ENCODE peak calls at places on chromosomes 5 and 9, in seven cellular contexts. One of them, this sample, is unnamed.

GRCh38 chr9:3398232-3398648 is 127.6 kb downstream of the RFX3 start:
- DNase-seq in body of pancreas: no peak
- DNase-seq in GM12878: no peak
- DNase-seq in A549: no peak
- DNase-seq in spleen: no peak
- DNase-seq in tibial nerve: no peak
- DNase-seq in heart left ventricle: no peak
- DNase-seq in this sample: no peak

GRCh38 chr9:129677456-129677855 is 12.0 kb downstream of the PRRX2 start:
- DNase-seq in body of pancreas: no peak
- DNase-seq in GM12878: no peak
- DNase-seq in A549: no peak
- DNase-seq in spleen: no peak
- DNase-seq in tibial nerve: no peak
- DNase-seq in heart left ventricle: no peak
- DNase-seq in this sample: no peak

GRCh38 chr5:97133106-97133505 is 9.3 kb downstream of the LIX1 start:
- DNase-seq in body of pancreas: no peak
- DNase-seq in GM12878: no peak
- DNase-seq in A549: no peak
- DNase-seq in spleen: no peak
- DNase-seq in tibial nerve: no peak
- DNase-seq in heart left ventricle: no peak
- DNase-seq in this sample: no peak

GRCh38 chr5:170644501-170644900 is 139.0 kb upstream of the GABRP start:
- DNase-seq in body of pancreas: no peak
- DNase-seq in GM12878: no peak
- DNase-seq in A549: no peak
- DNase-seq in spleen: peak
- DNase-seq in tibial nerve: no peak
- DNase-seq in heart left ventricle: no peak
- DNase-seq in this sample: no peak

GRCh38 chr9:132164604-132165362 is 2.9 kb downstream of the NTNG2 start:
- DNase-seq in body of pancreas: peak
- DNase-seq in GM12878: no peak
- DNase-seq in A549: no peak
- DNase-seq in spleen: no peak
- DNase-seq in tibial nerve: peak
- DNase-seq in heart left ventricle: no peak
- DNase-seq in this sample: peak

GRCh38 chr5:38452201-38452600 is 104.2 kb downstream of the LIFR start:
- DNase-seq in body of pancreas: no peak
- DNase-seq in GM12878: no peak
- DNase-seq in A549: no peak
- DNase-seq in spleen: no peak
- DNase-seq in tibial nerve: no peak
- DNase-seq in heart left ventricle: no peak
- DNase-seq in this sample: no peak

GRCh38 chr9:111909444-111909843 is 12.8 kb downstream of the UGCG start:
- DNase-seq in body of pancreas: no peak
- DNase-seq in GM12878: no peak
- DNase-seq in A549: no peak
- DNase-seq in spleen: no peak
- DNase-seq in tibial nerve: no peak
- DNase-seq in heart left ventricle: no peak
- DNase-seq in this sample: no peak

GRCh38 chr9:115913666-115914065 is 239.9 kb upstream of the PAPPA start:
- DNase-seq in body of pancreas: no peak
- DNase-seq in GM12878: no peak
- DNase-seq in A549: no peak
- DNase-seq in spleen: no peak
- DNase-seq in tibial nerve: no peak
- DNase-seq in heart left ventricle: no peak
- DNase-seq in this sample: no peak

GRCh38 chr9:137138701-137139467 is at the start of gene GRIN1:
- DNase-seq in body of pancreas: peak
- DNase-seq in GM12878: no peak
- DNase-seq in A549: no peak
- DNase-seq in spleen: no peak
- DNase-seq in tibial nerve: no peak
- DNase-seq in heart left ventricle: no peak
- DNase-seq in this sample: no peak

GRCh38 chr9:136043386-136044054 is 51.6 kb downstream of the NACC2 start:
- DNase-seq in body of pancreas: no peak
- DNase-seq in GM12878: no peak
- DNase-seq in A549: no peak
- DNase-seq in spleen: peak
- DNase-seq in tibial nerve: no peak
- DNase-seq in heart left ventricle: no peak
- DNase-seq in this sample: no peak

GRCh38 chr5:85049020-85049419 is 664.3 kb upstream of the EDIL3 start:
- DNase-seq in body of pancreas: no peak
- DNase-seq in GM12878: no peak
- DNase-seq in A549: no peak
- DNase-seq in spleen: no peak
- DNase-seq in tibial nerve: no peak
- DNase-seq in heart left ventricle: no peak
- DNase-seq in this sample: no peak

GRCh38 chr9:134657666-134658377 is 16.2 kb downstream of the COL5A1 start:
- DNase-seq in body of pancreas: no peak
- DNase-seq in GM12878: no peak
- DNase-seq in A549: no peak
- DNase-seq in spleen: peak
- DNase-seq in tibial nerve: no peak
- DNase-seq in heart left ventricle: no peak
- DNase-seq in this sample: no peak

GRCh38 chr5:1213508-1214162 is 11.5 kb upstream of the SLC6A18 start:
- DNase-seq in body of pancreas: peak
- DNase-seq in GM12878: no peak
- DNase-seq in A549: no peak
- DNase-seq in spleen: peak
- DNase-seq in tibial nerve: no peak
- DNase-seq in heart left ventricle: no peak
- DNase-seq in this sample: no peak

GRCh38 chr9:4016789-4017188 is 283.1 kb downstream of the GLIS3 start:
- DNase-seq in body of pancreas: no peak
- DNase-seq in GM12878: no peak
- DNase-seq in A549: no peak
- DNase-seq in spleen: no peak
- DNase-seq in tibial nerve: no peak
- DNase-seq in heart left ventricle: no peak
- DNase-seq in this sample: no peak

GRCh38 chr9:2126331-2126789 is 111.2 kb downstream of the SMARCA2 start:
- DNase-seq in body of pancreas: peak
- DNase-seq in GM12878: no peak
- DNase-seq in A549: no peak
- DNase-seq in spleen: no peak
- DNase-seq in tibial nerve: peak
- DNase-seq in heart left ventricle: no peak
- DNase-seq in this sample: peak

GRCh38 chr9:136955202-136955942 is 3.3 kb downstream of the LCN12 start:
- DNase-seq in body of pancreas: no peak
- DNase-seq in GM12878: no peak
- DNase-seq in A549: no peak
- DNase-seq in spleen: peak
- DNase-seq in tibial nerve: no peak
- DNase-seq in heart left ventricle: no peak
- DNase-seq in this sample: peak

DNA sequence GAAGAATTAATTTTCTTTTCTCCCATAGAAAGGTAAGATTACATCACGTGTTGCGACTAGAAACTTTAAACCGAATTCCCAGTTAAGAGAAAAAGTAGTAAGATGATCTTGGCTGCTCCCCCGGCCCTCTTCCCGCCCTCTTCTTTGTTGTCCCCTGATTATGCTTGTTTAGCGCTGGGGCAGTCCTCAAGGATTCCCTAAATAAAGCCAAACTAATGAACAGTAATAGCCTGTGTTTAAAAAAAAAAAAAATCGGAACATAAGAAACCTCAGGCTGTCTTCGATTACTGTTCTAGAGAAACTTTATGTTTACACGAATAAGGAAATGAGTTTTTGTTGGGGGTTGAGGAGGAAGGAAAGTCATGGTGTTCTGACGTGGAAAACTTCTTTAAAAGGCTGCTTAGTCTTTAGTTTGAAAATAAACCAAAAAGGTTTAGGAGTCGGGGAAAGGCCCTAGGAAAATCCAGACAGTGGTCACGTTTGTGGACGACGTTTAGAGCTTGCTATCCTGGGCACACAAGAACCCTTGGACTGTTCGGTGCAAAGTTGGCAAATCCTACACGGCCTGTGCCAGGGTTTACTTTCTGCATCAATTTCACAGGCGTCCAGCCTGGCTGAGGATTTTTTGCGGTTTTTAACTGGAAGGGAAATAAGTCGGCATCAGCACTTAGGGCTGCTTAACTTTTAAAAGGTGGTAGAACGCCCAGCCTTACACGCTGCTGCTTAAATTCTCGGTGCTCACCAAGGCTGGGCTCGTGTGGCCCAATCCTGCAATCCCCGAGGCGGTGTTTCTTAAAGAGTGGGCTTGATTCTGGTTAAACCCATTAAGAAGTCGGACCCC is 1.1 kb upstream of the MAT2B start:
- DNase-seq in body of pancreas: peak
- DNase-seq in GM12878: no peak
- DNase-seq in A549: no peak
- DNase-seq in spleen: peak
- DNase-seq in tibial nerve: peak
- DNase-seq in heart left ventricle: peak
- DNase-seq in this sample: peak
- TF ChIP-seq POLR2A in body of pancreas: peak
- TF ChIP-seq POLR2A in GM12878: peak
- TF ChIP-seq POLR2A in A549: no peak
- TF ChIP-seq POLR2A in spleen: no peak
- TF ChIP-seq POLR2A in tibial nerve: peak
- TF ChIP-seq POLR2A in heart left ventricle: no peak
- TF ChIP-seq POLR2A in this sample: no peak

GRCh38 chr5:151024440-151024839 is 4.0 kb downstream of the GPX3 start:
- DNase-seq in body of pancreas: no peak
- DNase-seq in GM12878: no peak
- DNase-seq in A549: no peak
- DNase-seq in spleen: no peak
- DNase-seq in tibial nerve: no peak
- DNase-seq in heart left ventricle: no peak
- DNase-seq in this sample: no peak

GRCh38 chr5:151026674-151027073 is 6.3 kb downstream of the GPX3 start:
- DNase-seq in body of pancreas: no peak
- DNase-seq in GM12878: no peak
- DNase-seq in A549: no peak
- DNase-seq in spleen: no peak
- DNase-seq in tibial nerve: peak
- DNase-seq in heart left ventricle: peak
- DNase-seq in this sample: peak

GRCh38 chr5:151026088-151026487 is 5.7 kb downstream of the GPX3 start:
- DNase-seq in body of pancreas: no peak
- DNase-seq in GM12878: no peak
- DNase-seq in A549: no peak
- DNase-seq in spleen: no peak
- DNase-seq in tibial nerve: no peak
- DNase-seq in heart left ventricle: no peak
- DNase-seq in this sample: no peak

GRCh38 chr5:151023651-151024050 is 3.3 kb downstream of the GPX3 start:
- DNase-seq in body of pancreas: peak
- DNase-seq in GM12878: no peak
- DNase-seq in A549: no peak
- DNase-seq in spleen: no peak
- DNase-seq in tibial nerve: peak
- DNase-seq in heart left ventricle: peak
- DNase-seq in this sample: peak

GRCh38 chr5:151024894-151025606 is 4.7 kb downstream of the GPX3 start:
- DNase-seq in body of pancreas: no peak
- DNase-seq in GM12878: no peak
- DNase-seq in A549: no peak
- DNase-seq in spleen: no peak
- DNase-seq in tibial nerve: no peak
- DNase-seq in heart left ventricle: no peak
- DNase-seq in this sample: no peak
- H3K4me3 ChIP-seq in body of pancreas: no peak
- H3K4me3 ChIP-seq in GM12878: no peak
- H3K4me3 ChIP-seq in A549: no peak
- H3K4me3 ChIP-seq in spleen: peak
- H3K4me3 ChIP-seq in tibial nerve: peak
- H3K4me3 ChIP-seq in heart left ventricle: no peak
- H3K4me3 ChIP-seq in this sample: no peak

GRCh38 chr5:61429906-61430305 is 97.8 kb downstream of the ZSWIM6 start:
- DNase-seq in body of pancreas: no peak
- DNase-seq in GM12878: no peak
- DNase-seq in A549: no peak
- DNase-seq in spleen: no peak
- DNase-seq in tibial nerve: no peak
- DNase-seq in heart left ventricle: no peak
- DNase-seq in this sample: no peak
- TF ChIP-seq POLR2A in body of pancreas: no peak
- TF ChIP-seq POLR2A in GM12878: no peak
- TF ChIP-seq POLR2A in A549: no peak
- TF ChIP-seq POLR2A in spleen: no peak
- TF ChIP-seq POLR2A in tibial nerve: no peak
- TF ChIP-seq POLR2A in heart left ventricle: no peak
- TF ChIP-seq POLR2A in this sample: no peak

GRCh38 chr5:90562331-90562730 is 3.7 kb downstream of the ADGRV1 start:
- DNase-seq in body of pancreas: no peak
- DNase-seq in GM12878: no peak
- DNase-seq in A549: no peak
- DNase-seq in spleen: no peak
- DNase-seq in tibial nerve: no peak
- DNase-seq in heart left ventricle: no peak
- DNase-seq in this sample: no peak

GRCh38 chr5:90563161-90563560 is 4.6 kb downstream of the ADGRV1 start:
- DNase-seq in body of pancreas: no peak
- DNase-seq in GM12878: no peak
- DNase-seq in A549: no peak
- DNase-seq in spleen: no peak
- DNase-seq in tibial nerve: no peak
- DNase-seq in heart left ventricle: no peak
- DNase-seq in this sample: no peak

GRCh38 chr5:90558344-90559192 is at the start of gene ADGRV1:
- DNase-seq in body of pancreas: peak
- DNase-seq in GM12878: no peak
- DNase-seq in A549: peak
- DNase-seq in spleen: peak
- DNase-seq in tibial nerve: peak
- DNase-seq in heart left ventricle: no peak
- DNase-seq in this sample: peak

GRCh38 chr5:90560771-90561170 is 2.2 kb downstream of the ADGRV1 start:
- DNase-seq in body of pancreas: no peak
- DNase-seq in GM12878: no peak
- DNase-seq in A549: no peak
- DNase-seq in spleen: no peak
- DNase-seq in tibial nerve: no peak
- DNase-seq in heart left ventricle: no peak
- DNase-seq in this sample: no peak

DNA sequence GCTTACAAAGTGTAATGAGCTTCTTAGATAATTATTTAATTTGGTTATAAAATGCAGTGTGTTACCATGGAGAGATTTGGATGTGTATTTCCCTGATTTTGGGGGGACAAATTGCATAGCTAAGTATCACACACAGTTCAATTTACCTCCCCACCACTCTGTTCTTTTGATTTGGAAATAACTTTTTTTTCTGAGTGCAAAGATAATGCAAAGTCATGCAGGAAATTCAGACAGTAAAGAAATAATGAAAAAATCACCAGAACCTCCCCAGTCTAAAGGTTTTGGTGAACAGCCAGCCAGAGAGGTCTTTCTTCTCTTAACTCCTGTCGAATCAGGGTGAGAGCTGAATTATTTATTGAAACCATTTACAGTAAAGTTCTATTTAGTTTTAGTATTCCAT is 3.2 kb downstream of the ADGRV1 start:
- DNase-seq in body of pancreas: no peak
- DNase-seq in GM12878: no peak
- DNase-seq in A549: no peak
- DNase-seq in spleen: no peak
- DNase-seq in tibial nerve: no peak
- DNase-seq in heart left ventricle: no peak
- DNase-seq in this sample: no peak
- H3K4me3 ChIP-seq in body of pancreas: no peak
- H3K4me3 ChIP-seq in GM12878: no peak
- H3K4me3 ChIP-seq in A549: no peak
- H3K4me3 ChIP-seq in spleen: no peak
- H3K4me3 ChIP-seq in tibial nerve: no peak
- H3K4me3 ChIP-seq in heart left ventricle: no peak
- H3K4me3 ChIP-seq in this sample: no peak